ENCODE peak calls at places on chromosome 1, in five cellular contexts. V is H1, L is K562, E is A549, R is HepG2. C is an unnamed sample.

GRCh38 chr1:89687254-89687653 is 54.3 kb downstream of the LRRC8C start:
- DNase-seq in L (no peak), R (no peak), V (no peak), E (no peak), C (no peak)

GRCh38 chr1:228368801-228369607 is 37.6 kb downstream of the TRIM11 start:
- DNase-seq in E (no peak), V (no peak), R (no peak), L (peak), C (no peak)

GRCh38 chr1:20983297-20983889 is 193.3 kb downstream of the EIF4G3 start:
- DNase-seq in V (no peak), L (no peak), E (peak), R (no peak), C (no peak)

GRCh38 chr1:182283746-182284544 is 107.6 kb downstream of the GLUL start:
- DNase-seq in L (no peak), V (no peak), R (no peak), E (no peak), C (no peak)

GRCh38 chr1:119987112-119987511 is 82.3 kb downstream of the NOTCH2 start:
- DNase-seq in E (peak), L (no peak), V (no peak), R (no peak), C (peak)

GRCh38 chr1:231990388-231990787 is 363.8 kb downstream of the DISC1 start:
- DNase-seq in L (no peak), E (no peak), V (no peak), R (no peak), C (peak)

GRCh38 chr1:235584973-235585372 is 64.6 kb downstream of the GNG4 start:
- DNase-seq in L (no peak), E (no peak), R (no peak), V (no peak), C (no peak)

GRCh38 chr1:234205966-234206365 is 167.3 kb upstream of the COA6 start:
- DNase-seq in V (no peak), R (no peak), E (no peak), L (no peak), C (no peak)

GRCh38 chr1:184624626-184625025 is 130.0 kb downstream of the EDEM3 start:
- DNase-seq in L (no peak), R (no peak), E (no peak), V (no peak), C (no peak)

GRCh38 chr1:101314244-101314643 is 77.4 kb downstream of the S1PR1 start:
- DNase-seq in V (no peak), R (no peak), E (no peak), L (no peak), C (no peak)

GRCh38 chr1:106986603-106987002 is 69.9 kb upstream of the PRMT6 start:
- DNase-seq in R (no peak), E (no peak), L (no peak), V (no peak), C (no peak)

GRCh38 chr1:16013220-16013907 is 4.5 kb downstream of the HSPB7 start:
- DNase-seq in R (peak), E (no peak), L (peak), V (no peak), C (peak)

GRCh38 chr1:146032613-146033219 is 11.2 kb upstream of the HJV start:
- DNase-seq in V (no peak), E (peak), R (peak), L (peak), C (peak)

GRCh38 chr1:22442212-22442894 is 9.3 kb upstream of the ZBTB40 start:
- DNase-seq in L (no peak), V (no peak), R (no peak), E (no peak), C (no peak)

GRCh38 chr1:145967288-145967687 is 2.8 kb downstream of the POLR3GL start:
- DNase-seq in L (no peak), R (no peak), V (no peak), E (no peak), C (no peak)

GRCh38 chr1:242800521-242800920 is 276.0 kb upstream of the PLD5 start:
- DNase-seq in E (no peak), V (no peak), L (no peak), R (no peak), C (no peak)

GRCh38 chr1:199959033-199959774 is 68.3 kb upstream of the NR5A2 start:
- DNase-seq in L (peak), R (no peak), V (no peak), E (no peak), C (no peak)

GRCh38 chr1:208652300-208653160 is 408.3 kb upstream of the PLXNA2 start:
- DNase-seq in R (peak), L (peak), E (peak), V (peak), C (peak)

DNA sequence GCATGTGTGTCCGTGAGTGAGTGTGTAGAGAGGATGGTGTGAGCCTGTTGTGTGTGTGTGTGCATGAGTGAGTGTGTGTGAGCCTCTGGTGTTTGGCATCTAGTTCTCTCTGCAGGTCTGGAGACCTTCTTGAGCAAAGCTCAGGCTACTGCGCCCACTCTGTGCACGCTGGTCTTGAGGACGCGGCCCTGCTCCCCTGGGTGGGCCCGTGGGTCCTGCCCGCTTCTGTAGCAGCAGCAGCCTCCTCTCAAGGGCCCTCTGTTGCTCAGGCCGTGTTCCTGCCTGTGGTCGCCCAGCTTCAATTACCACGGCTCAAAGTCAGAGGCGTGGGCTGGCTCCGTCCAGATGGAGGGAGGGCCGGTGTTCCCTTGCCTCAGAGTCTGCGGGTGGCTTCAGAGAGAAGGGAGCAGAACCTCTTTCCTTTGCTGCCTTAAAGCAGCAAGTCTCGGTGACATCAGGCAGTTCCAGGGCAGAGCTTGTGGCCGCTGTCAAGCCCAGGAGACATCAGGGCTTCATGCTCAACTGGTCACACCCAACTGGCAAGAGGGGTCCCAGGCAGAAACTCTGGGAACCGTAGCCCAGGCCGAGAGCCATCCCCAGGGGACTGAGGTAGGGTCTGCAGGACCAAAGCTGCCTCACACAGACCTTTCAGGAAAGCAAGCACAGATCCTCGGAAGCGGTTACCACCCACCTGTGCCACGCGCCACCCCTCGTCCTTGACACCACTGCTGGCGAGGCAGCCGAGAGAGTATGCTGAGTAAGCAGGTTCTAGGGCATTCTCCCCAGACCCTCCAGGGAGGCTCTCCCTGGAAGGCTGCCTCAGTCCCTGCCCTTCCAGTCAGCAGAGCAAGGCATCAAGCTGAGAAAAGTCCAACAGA is 270.5 kb upstream of the VAMP3 start:
- DNase-seq in V (no peak), E (no peak), R (no peak), L (no peak), C (no peak)
- TF ChIP-seq JUN in V (no peak), E (no peak), R (no peak), L (no peak), C (no peak)

GRCh38 chr1:10271869-10272268 is 61.5 kb downstream of the KIF1B start:
- DNase-seq in R (no peak), V (no peak), E (no peak), L (no peak), C (no peak)

GRCh38 chr1:10267319-10267718 is 56.9 kb downstream of the KIF1B start:
- DNase-seq in V (no peak), R (no peak), E (no peak), L (no peak), C (no peak)

GRCh38 chr1:10267946-10268345 is 57.6 kb downstream of the KIF1B start:
- DNase-seq in R (no peak), V (no peak), E (no peak), L (no peak), C (no peak)

GRCh38 chr1:10271090-10271489 is 60.7 kb downstream of the KIF1B start:
- DNase-seq in V (no peak), L (no peak), R (no peak), E (no peak), C (no peak)

GRCh38 chr1:10272274-10272673 is 61.9 kb downstream of the KIF1B start:
- DNase-seq in R (no peak), L (no peak), V (no peak), E (no peak), C (no peak)
- H3K27ac ChIP-seq in R (no peak), L (no peak), V (no peak), E (no peak), C (no peak)

DNA sequence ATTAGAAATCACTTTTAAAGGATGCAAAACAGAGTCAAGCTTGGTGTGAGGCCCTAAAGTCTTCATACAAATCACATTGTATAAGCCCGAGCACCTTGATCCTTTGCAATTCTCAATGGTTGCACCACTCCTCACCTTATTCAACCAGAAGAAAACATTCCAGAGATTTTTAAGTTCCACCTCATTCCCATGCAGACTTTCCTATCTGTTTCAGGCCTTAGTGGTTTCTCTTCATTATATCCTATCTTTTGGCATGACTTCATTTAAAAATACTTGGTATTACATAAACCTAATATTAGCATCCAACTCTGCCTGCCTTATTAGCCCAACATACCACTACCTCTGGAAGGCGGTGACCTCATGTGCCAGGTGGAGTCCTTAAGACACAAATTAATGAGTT is 9.3 kb upstream of the GREM2 start:
- DNase-seq in L (no peak), R (no peak), E (no peak), V (no peak), C (no peak)
- TF ChIP-seq JUN in L (no peak), R (no peak), E (no peak), V (no peak), C (no peak)

GRCh38 chr1:98323906-98324358 is 337.6 kb upstream of the SNX7 start:
- DNase-seq in R (no peak), L (no peak), V (peak), E (peak), C (peak)
- H3K27ac ChIP-seq in R (no peak), L (no peak), V (no peak), E (peak), C (peak)

C was measured in endothelial cell of umbilical vein.